ENCODE peak calls at places on chromosomes 7 and 10, in five cellular contexts. Q, P, W, L and K are unnamed samples.
A peak's percentile ranks its signal among the peaks of the same experiment; 100 is the strongest.

GRCh38 chr7:80721880-80722595 is 83.6 kb downstream of the CD36 start:
- DNase-seq in Q (peak; percentile 34), P (no peak), W (peak; percentile 25), L (no peak), K (no peak)

GRCh38 chr7:25849361-25850184 is 302.4 kb upstream of the NFE2L3 start:
- DNase-seq in Q (peak; percentile 89), P (no peak), W (peak; percentile 72), L (no peak), K (no peak)

GRCh38 chr7:55187701-55188491 is 169.1 kb downstream of the EGFR start:
- DNase-seq in Q (no peak), P (no peak), W (peak; percentile 85), L (no peak), K (no peak)

GRCh38 chr10:122165914-122166313 is 105.2 kb upstream of the BTBD16 start:
- DNase-seq in Q (no peak), P (no peak), W (no peak), L (no peak), K (no peak)

GRCh38 chr10:127347202-127347959 is 151.0 kb upstream of the INSYN2A start:
- DNase-seq in Q (no peak), P (no peak), W (no peak), L (no peak), K (no peak)

GRCh38 chr10:127871631-127872010 is 21.1 kb downstream of the CLRN3 start:
- DNase-seq in Q (no peak), P (no peak), W (no peak), L (no peak), K (no peak)

GRCh38 chr10:786666-787512 is 97.4 kb upstream of the DIP2C start:
- DNase-seq in Q (no peak), P (no peak), W (peak; percentile 13), L (no peak), K (no peak)

GRCh38 chr10:76333801-76334200 is 902.4 kb downstream of the LRMDA start:
- DNase-seq in Q (no peak), P (no peak), W (no peak), L (no peak), K (no peak)

GRCh38 chr10:121702351-121703320 is 104.4 kb upstream of the FGFR2 start:
- DNase-seq in Q (no peak), P (no peak), W (no peak), L (no peak), K (no peak)

GRCh38 chr7:48182736-48183369 is 11.6 kb downstream of the ABCA13 start:
- DNase-seq in Q (no peak), P (no peak), W (no peak), L (no peak), K (no peak)

GRCh38 chr7:35437619-35438275 is 183.8 kb upstream of the TBX20 start:
- DNase-seq in Q (no peak), P (no peak), W (no peak), L (no peak), K (no peak)

GRCh38 chr7:151491859-151492258 is 27.8 kb downstream of the RHEB start:
- DNase-seq in Q (no peak), P (no peak), W (no peak), L (no peak), K (no peak)

GRCh38 chr10:43594944-43595589 is 11.2 kb upstream of the ZNF485 start:
- DNase-seq in Q (no peak), P (peak; percentile 43), W (no peak), L (no peak), K (no peak)

GRCh38 chr7:71633571-71634008 is 501.6 kb downstream of the GALNT17 start:
- DNase-seq in Q (no peak), P (no peak), W (no peak), L (peak; percentile 53), K (peak; percentile 60)

GRCh38 chr7:95478139-95479037 is 7.4 kb upstream of the ASB4 start:
- DNase-seq in Q (no peak), P (no peak), W (peak; percentile 30), L (no peak), K (no peak)

GRCh38 chr10:101380353-101381017 is 26.5 kb downstream of the BTRC start:
- DNase-seq in Q (no peak), P (no peak), W (no peak), L (no peak), K (no peak)

GRCh38 chr10:70357447-70358035 is 24.9 kb downstream of the LRRC20 start:
- DNase-seq in Q (no peak), P (no peak), W (no peak), L (no peak), K (no peak)

GRCh38 chr10:124943301-124944092 is 1.6 kb downstream of the ZRANB1 start:
- DNase-seq in Q (no peak), P (no peak), W (no peak), L (no peak), K (no peak)

GRCh38 chr7:35253182-35253679 is 669 bp downstream of the TBX20 start:
- DNase-seq in Q (no peak), P (no peak), W (no peak), L (no peak), K (no peak)

GRCh38 chr7:132049462-132050304 is 493.3 kb upstream of the PODXL start:
- DNase-seq in Q (no peak), P (no peak), W (no peak), L (no peak), K (peak; percentile 64)

GRCh38 chr7:137642467-137642866 is 204.3 kb downstream of the DGKI start:
- DNase-seq in Q (no peak), P (no peak), W (no peak), L (no peak), K (no peak)

GRCh38 chr10:30897547-30897946 is 134.1 kb downstream of the ZNF438 start:
- DNase-seq in Q (no peak), P (no peak), W (no peak), L (no peak), K (no peak)

GRCh38 chr7:149060161-149060560 is 30.4 kb downstream of the ZNF786 start:
- DNase-seq in Q (no peak), P (no peak), W (no peak), L (no peak), K (no peak)

GRCh38 chr7:44799939-44800338 is 3.5 kb downstream of the PPIA start:
- DNase-seq in Q (no peak), P (no peak), W (no peak), L (no peak), K (no peak)

GRCh38 chr7:34772296-34772695 is 114.3 kb downstream of the NPSR1 start:
- DNase-seq in Q (no peak), P (no peak), W (no peak), L (no peak), K (no peak)

GRCh38 chr7:105032553-105033214 is 18.7 kb downstream of the KMT2E start:
- DNase-seq in Q (no peak), P (no peak), W (no peak), L (no peak), K (no peak)

GRCh38 chr10:69383485-69384089 is 33.1 kb downstream of the TACR2 start:
- DNase-seq in Q (no peak), P (no peak), W (no peak), L (no peak), K (no peak)

GRCh38 chr7:152854386-152854785 is 94.8 kb downstream of the ACTR3B start:
- DNase-seq in Q (no peak), P (no peak), W (no peak), L (no peak), K (no peak)

DNA sequence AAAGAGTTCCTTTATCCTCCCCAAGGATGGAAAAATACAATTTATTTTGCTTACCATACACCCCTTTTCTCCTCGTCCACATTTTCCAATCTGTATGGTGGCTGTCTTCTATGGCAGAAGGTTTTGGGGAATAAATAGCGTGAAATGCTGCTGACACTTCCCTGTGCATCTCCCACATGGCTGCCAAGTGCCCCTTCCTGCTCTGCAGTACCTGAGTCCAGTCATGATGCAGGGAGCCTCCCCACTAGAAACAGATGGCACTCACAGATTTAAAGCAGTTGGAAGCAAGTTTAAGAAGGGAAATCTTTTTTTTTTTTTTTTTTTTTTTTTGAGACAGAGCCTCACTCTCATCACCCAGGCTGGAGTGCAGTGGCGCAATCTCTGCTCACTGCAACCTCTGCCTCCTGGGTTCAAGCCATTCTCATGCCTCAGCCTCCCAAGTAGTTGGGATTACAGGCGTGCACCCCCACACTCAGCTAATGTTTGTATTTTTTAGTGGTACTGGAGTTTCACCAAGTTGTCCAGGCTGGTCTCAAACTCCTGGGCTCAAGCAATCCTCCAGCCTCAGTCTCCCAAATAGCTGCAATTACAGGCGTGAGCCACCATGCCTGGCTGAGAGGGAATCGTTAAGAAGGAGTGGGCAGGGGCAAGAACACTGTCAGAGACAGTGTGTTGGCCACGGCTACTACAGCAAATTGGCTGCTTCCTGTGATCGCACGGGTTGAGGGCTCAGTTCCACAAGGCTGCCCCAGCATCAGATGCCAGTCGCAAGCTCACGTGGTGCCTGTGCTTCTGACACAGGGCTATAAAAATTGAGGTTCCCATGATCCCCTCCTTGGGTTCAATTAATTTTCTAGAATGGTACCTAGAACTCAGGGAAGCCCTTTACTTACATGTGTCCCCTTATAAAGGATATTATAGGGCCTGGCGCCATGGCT is 5.3 kb upstream of the PILRA start:
- DNase-seq in Q (no peak), P (no peak), W (no peak), L (no peak), K (peak; percentile 23)
- TF ChIP-seq POLR2A in Q (no peak), P (no peak), W (no peak), L (no peak), K (no peak)

GRCh38 chr10:103645141-103646054 is 151.9 kb downstream of the NEURL1 start:
- DNase-seq in Q (peak; percentile 87), P (peak; percentile 40), W (peak; percentile 84), L (no peak), K (no peak)
- H3K4me1 ChIP-seq in Q (peaks cover 37% of the 10 kb centered on the region), P (peaks cover 37% of the 10 kb centered on the region), W (peaks cover 32% of the 10 kb centered on the region), L (peaks cover 57% of the 10 kb centered on the region), K (peaks cover 21% of the 10 kb centered on the region)

GRCh38 chr10:79056361-79056735 is 12.4 kb upstream of the ZMIZ1 start:
- DNase-seq in Q (no peak), P (no peak), W (peak; percentile 9), L (peak; percentile 55), K (no peak)

GRCh38 chr10:79055892-79056291 is 12.9 kb upstream of the ZMIZ1 start:
- DNase-seq in Q (peak; percentile 9), P (peak; percentile 21), W (no peak), L (peak; percentile 62), K (no peak)

GRCh38 chr10:79053481-79054202 is 15.1 kb upstream of the ZMIZ1 start:
- DNase-seq in Q (no peak), P (peak; percentile 10), W (no peak), L (peak; percentile 66), K (no peak)

GRCh38 chr10:79054203-79055099 is 14.3 kb upstream of the ZMIZ1 start:
- DNase-seq in Q (peak; percentile 13), P (peak; percentile 14), W (peak; percentile 12), L (peak; percentile 53), K (peak; percentile 0)

DNA sequence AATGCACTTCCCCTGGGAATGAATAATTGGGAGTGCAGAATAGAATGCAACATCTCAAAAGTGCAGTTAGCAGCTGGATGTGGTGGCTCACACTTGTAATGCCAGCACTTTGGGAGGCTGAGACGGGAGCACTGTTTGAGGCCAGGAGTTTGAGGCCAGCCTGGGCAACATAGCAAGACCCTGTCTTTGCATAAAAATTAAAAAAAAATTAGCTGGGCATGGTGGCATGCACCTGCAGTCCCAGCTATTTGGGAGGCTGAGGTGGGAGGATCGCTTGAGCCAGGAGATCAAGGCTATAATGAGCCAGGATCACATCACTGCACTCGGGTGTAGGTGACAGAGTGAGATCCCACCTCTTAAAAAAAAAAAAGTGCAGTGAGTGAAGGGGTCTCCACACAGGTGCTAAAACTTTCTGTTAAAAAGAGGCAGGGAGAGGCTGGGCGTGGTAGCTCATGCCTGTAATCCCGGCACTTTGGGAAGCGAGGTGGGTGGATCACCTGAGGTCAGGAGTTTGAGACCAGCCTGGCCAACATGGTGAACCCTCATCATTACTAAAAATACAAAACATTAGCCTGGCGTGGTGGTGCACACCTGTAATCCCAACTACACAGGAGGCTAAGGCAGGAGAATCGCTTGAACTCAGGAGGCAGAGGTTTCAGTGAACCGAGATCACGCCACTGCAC is 13.5 kb upstream of the ZMIZ1 start:
- DNase-seq in Q (peak; percentile 10), P (no peak), W (peak; percentile 4), L (peak; percentile 32), K (no peak)
- H3K27ac ChIP-seq in Q (no peak overlapping the region), P (no peak overlapping the region), W (no peak overlapping the region), L (no peak overlapping the region), K (no peak overlapping the region)

GRCh38 chr7:159063046-159063840 is 81.4 kb downstream of the VIPR2 start:
- DNase-seq in Q (no peak), P (no peak), W (no peak), L (peak; percentile 77), K (no peak)
- TF ChIP-seq POLR2A in Q (no peak), P (no peak), W (no peak), L (no peak), K (no peak)